ENCODE peak calls at places on chromosomes 7 and 10, in five cellular contexts. One of them, this sample, is unnamed.

GRCh38 chr10:131257027-131257426 is 54.5 kb downstream of the TCERG1L start:
- DNase-seq in body of pancreas: no peak
- DNase-seq in tibial nerve: no peak
- DNase-seq in breast epithelium: no peak
- DNase-seq in sigmoid colon: peak
- DNase-seq in this sample: no peak

GRCh38 chr7:76430211-76430610 is 5.5 kb downstream of the ZP3 start:
- DNase-seq in sigmoid colon: peak
- DNase-seq in tibial nerve: no peak
- DNase-seq in body of pancreas: no peak
- DNase-seq in breast epithelium: no peak
- DNase-seq in this sample: no peak

GRCh38 chr7:151756076-151756731 is 120.7 kb downstream of the PRKAG2 start:
- DNase-seq in body of pancreas: no peak
- DNase-seq in tibial nerve: no peak
- DNase-seq in breast epithelium: no peak
- DNase-seq in sigmoid colon: no peak
- DNase-seq in this sample: no peak

GRCh38 chr7:79454325-79454960 is 976 bp upstream of the MAGI2 start:
- DNase-seq in tibial nerve: peak
- DNase-seq in body of pancreas: peak
- DNase-seq in sigmoid colon: peak
- DNase-seq in breast epithelium: peak
- DNase-seq in this sample: no peak

GRCh38 chr7:147859486-147859885 is 731.1 kb upstream of the C7orf33 start:
- DNase-seq in tibial nerve: no peak
- DNase-seq in sigmoid colon: no peak
- DNase-seq in breast epithelium: no peak
- DNase-seq in body of pancreas: no peak
- DNase-seq in this sample: no peak

GRCh38 chr7:42161723-42162122 is 75.3 kb downstream of the GLI3 start:
- DNase-seq in breast epithelium: no peak
- DNase-seq in tibial nerve: no peak
- DNase-seq in sigmoid colon: no peak
- DNase-seq in body of pancreas: no peak
- DNase-seq in this sample: no peak

GRCh38 chr7:1817061-1817712 is 147.1 kb downstream of the ELFN1 start:
- DNase-seq in tibial nerve: no peak
- DNase-seq in sigmoid colon: peak
- DNase-seq in breast epithelium: peak
- DNase-seq in body of pancreas: no peak
- DNase-seq in this sample: peak

GRCh38 chr10:73759512-73760115 is 15.4 kb downstream of the SEC24C start:
- DNase-seq in tibial nerve: no peak
- DNase-seq in body of pancreas: no peak
- DNase-seq in breast epithelium: no peak
- DNase-seq in sigmoid colon: peak
- DNase-seq in this sample: peak

GRCh38 chr10:101595591-101596433 is 7.7 kb downstream of the DPCD start:
- DNase-seq in body of pancreas: no peak
- DNase-seq in breast epithelium: no peak
- DNase-seq in tibial nerve: no peak
- DNase-seq in sigmoid colon: no peak
- DNase-seq in this sample: no peak

GRCh38 chr7:100885440-100886141 is 3.9 kb downstream of the UFSP1 start:
- DNase-seq in tibial nerve: no peak
- DNase-seq in body of pancreas: no peak
- DNase-seq in sigmoid colon: no peak
- DNase-seq in breast epithelium: no peak
- DNase-seq in this sample: no peak

GRCh38 chr7:42180806-42181205 is 56.2 kb downstream of the GLI3 start:
- DNase-seq in breast epithelium: no peak
- DNase-seq in sigmoid colon: no peak
- DNase-seq in tibial nerve: no peak
- DNase-seq in body of pancreas: no peak
- DNase-seq in this sample: no peak

GRCh38 chr7:151110941-151111645 is 24.8 kb downstream of the AGAP3 start:
- DNase-seq in body of pancreas: peak
- DNase-seq in tibial nerve: peak
- DNase-seq in sigmoid colon: peak
- DNase-seq in breast epithelium: peak
- DNase-seq in this sample: peak

GRCh38 chr7:45246339-45246738 is 88.7 kb downstream of the RAMP3 start:
- DNase-seq in breast epithelium: no peak
- DNase-seq in sigmoid colon: no peak
- DNase-seq in tibial nerve: no peak
- DNase-seq in body of pancreas: no peak
- DNase-seq in this sample: no peak

GRCh38 chr10:37747081-37747480 is 110.3 kb downstream of the ZNF248 start:
- DNase-seq in sigmoid colon: no peak
- DNase-seq in tibial nerve: no peak
- DNase-seq in breast epithelium: no peak
- DNase-seq in body of pancreas: no peak
- DNase-seq in this sample: no peak

GRCh38 chr7:475951-476441 is 43.6 kb downstream of the PDGFA start:
- DNase-seq in tibial nerve: no peak
- DNase-seq in sigmoid colon: peak
- DNase-seq in body of pancreas: peak
- DNase-seq in breast epithelium: peak
- DNase-seq in this sample: no peak

GRCh38 chr7:123538189-123538714 is 3.9 kb upstream of the IQUB start:
- DNase-seq in breast epithelium: no peak
- DNase-seq in body of pancreas: no peak
- DNase-seq in tibial nerve: no peak
- DNase-seq in sigmoid colon: no peak
- DNase-seq in this sample: no peak

GRCh38 chr7:139893999-139894398 is 64.9 kb downstream of the TBXAS1 start:
- DNase-seq in tibial nerve: no peak
- DNase-seq in sigmoid colon: no peak
- DNase-seq in breast epithelium: no peak
- DNase-seq in body of pancreas: no peak
- DNase-seq in this sample: no peak

GRCh38 chr7:15854841-15855576 is 168.5 kb upstream of the MEOX2 start:
- DNase-seq in sigmoid colon: no peak
- DNase-seq in tibial nerve: no peak
- DNase-seq in breast epithelium: no peak
- DNase-seq in body of pancreas: no peak
- DNase-seq in this sample: no peak

GRCh38 chr10:77673515-77674140 is 36.0 kb upstream of the KCNMA1 start:
- DNase-seq in breast epithelium: no peak
- DNase-seq in tibial nerve: no peak
- DNase-seq in body of pancreas: no peak
- DNase-seq in sigmoid colon: no peak
- DNase-seq in this sample: no peak

GRCh38 chr7:140079121-140079536 is 16.4 kb upstream of the PARP12 start:
- DNase-seq in tibial nerve: peak
- DNase-seq in breast epithelium: no peak
- DNase-seq in body of pancreas: peak
- DNase-seq in sigmoid colon: no peak
- DNase-seq in this sample: no peak

GRCh38 chr7:131652194-131652593 is 95.8 kb upstream of the PODXL start:
- DNase-seq in tibial nerve: no peak
- DNase-seq in breast epithelium: no peak
- DNase-seq in body of pancreas: no peak
- DNase-seq in sigmoid colon: no peak
- DNase-seq in this sample: no peak

GRCh38 chr10:68167271-68167670 is 58.0 kb downstream of the MYPN start:
- DNase-seq in breast epithelium: no peak
- DNase-seq in body of pancreas: no peak
- DNase-seq in tibial nerve: no peak
- DNase-seq in sigmoid colon: no peak
- DNase-seq in this sample: no peak

GRCh38 chr7:3597243-3597642 is 296.2 kb downstream of the SDK1 start:
- DNase-seq in breast epithelium: no peak
- DNase-seq in sigmoid colon: no peak
- DNase-seq in body of pancreas: no peak
- DNase-seq in tibial nerve: no peak
- DNase-seq in this sample: no peak
- TF ChIP-seq CTCF in breast epithelium: no peak
- TF ChIP-seq CTCF in sigmoid colon: no peak
- TF ChIP-seq CTCF in body of pancreas: no peak
- TF ChIP-seq CTCF in tibial nerve: no peak
- TF ChIP-seq CTCF in this sample: no peak

GRCh38 chr7:159143780-159144755 is 599 bp downstream of the VIPR2 start:
- DNase-seq in breast epithelium: peak
- DNase-seq in body of pancreas: peak
- DNase-seq in sigmoid colon: no peak
- DNase-seq in tibial nerve: peak
- DNase-seq in this sample: no peak
- H3K4me3 ChIP-seq in breast epithelium: peak
- H3K4me3 ChIP-seq in body of pancreas: peak
- H3K4me3 ChIP-seq in sigmoid colon: peak
- H3K4me3 ChIP-seq in tibial nerve: peak
- H3K4me3 ChIP-seq in this sample: no peak

GRCh38 chr10:48634984-48635557 is 30.2 kb upstream of the ARHGAP22 start:
- DNase-seq in body of pancreas: no peak
- DNase-seq in breast epithelium: no peak
- DNase-seq in tibial nerve: no peak
- DNase-seq in sigmoid colon: no peak
- DNase-seq in this sample: peak

GRCh38 chr10:48633381-48634197 is 28.7 kb upstream of the ARHGAP22 start:
- DNase-seq in tibial nerve: no peak
- DNase-seq in breast epithelium: no peak
- DNase-seq in sigmoid colon: no peak
- DNase-seq in body of pancreas: no peak
- DNase-seq in this sample: no peak

GRCh38 chr10:48632166-48632565 is 27.3 kb upstream of the ARHGAP22 start:
- DNase-seq in breast epithelium: no peak
- DNase-seq in tibial nerve: no peak
- DNase-seq in sigmoid colon: no peak
- DNase-seq in body of pancreas: no peak
- DNase-seq in this sample: no peak

GRCh38 chr10:48636231-48636630 is 31.4 kb upstream of the ARHGAP22 start:
- DNase-seq in breast epithelium: no peak
- DNase-seq in sigmoid colon: no peak
- DNase-seq in body of pancreas: no peak
- DNase-seq in tibial nerve: no peak
- DNase-seq in this sample: peak

GRCh38 chr10:48634198-48634983 is 29.5 kb upstream of the ARHGAP22 start:
- DNase-seq in breast epithelium: no peak
- DNase-seq in sigmoid colon: peak
- DNase-seq in body of pancreas: no peak
- DNase-seq in tibial nerve: peak
- DNase-seq in this sample: peak
- TF ChIP-seq POLR2A in breast epithelium: no peak
- TF ChIP-seq POLR2A in sigmoid colon: no peak
- TF ChIP-seq POLR2A in body of pancreas: peak
- TF ChIP-seq POLR2A in tibial nerve: no peak
- TF ChIP-seq POLR2A in this sample: no peak

GRCh38 chr7:30791126-30791525 is 19.9 kb downstream of the MINDY4 start:
- DNase-seq in tibial nerve: no peak
- DNase-seq in sigmoid colon: no peak
- DNase-seq in breast epithelium: no peak
- DNase-seq in body of pancreas: no peak
- DNase-seq in this sample: no peak
- TF ChIP-seq CTCF in tibial nerve: no peak
- TF ChIP-seq CTCF in sigmoid colon: no peak
- TF ChIP-seq CTCF in breast epithelium: no peak
- TF ChIP-seq CTCF in body of pancreas: no peak
- TF ChIP-seq CTCF in this sample: no peak

GRCh38 chr7:128343554-128344430 is at the start of gene RBM28:
- DNase-seq in sigmoid colon: peak
- DNase-seq in breast epithelium: peak
- DNase-seq in tibial nerve: peak
- DNase-seq in body of pancreas: peak
- DNase-seq in this sample: peak

GRCh38 chr7:128344431-128344774 is 695 bp upstream of the RBM28 start:
- DNase-seq in tibial nerve: no peak
- DNase-seq in breast epithelium: no peak
- DNase-seq in sigmoid colon: no peak
- DNase-seq in body of pancreas: no peak
- DNase-seq in this sample: no peak

GRCh38 chr7:128347573-128348147 is 4.0 kb upstream of the RBM28 start:
- DNase-seq in sigmoid colon: no peak
- DNase-seq in body of pancreas: peak
- DNase-seq in breast epithelium: no peak
- DNase-seq in tibial nerve: peak
- DNase-seq in this sample: no peak

GRCh38 chr7:128341733-128342132 is 2.0 kb downstream of the RBM28 start:
- DNase-seq in breast epithelium: no peak
- DNase-seq in body of pancreas: no peak
- DNase-seq in sigmoid colon: no peak
- DNase-seq in tibial nerve: no peak
- DNase-seq in this sample: no peak
- H3K4me3 ChIP-seq in breast epithelium: no peak
- H3K4me3 ChIP-seq in body of pancreas: no peak
- H3K4me3 ChIP-seq in sigmoid colon: no peak
- H3K4me3 ChIP-seq in tibial nerve: no peak
- H3K4me3 ChIP-seq in this sample: no peak

DNA sequence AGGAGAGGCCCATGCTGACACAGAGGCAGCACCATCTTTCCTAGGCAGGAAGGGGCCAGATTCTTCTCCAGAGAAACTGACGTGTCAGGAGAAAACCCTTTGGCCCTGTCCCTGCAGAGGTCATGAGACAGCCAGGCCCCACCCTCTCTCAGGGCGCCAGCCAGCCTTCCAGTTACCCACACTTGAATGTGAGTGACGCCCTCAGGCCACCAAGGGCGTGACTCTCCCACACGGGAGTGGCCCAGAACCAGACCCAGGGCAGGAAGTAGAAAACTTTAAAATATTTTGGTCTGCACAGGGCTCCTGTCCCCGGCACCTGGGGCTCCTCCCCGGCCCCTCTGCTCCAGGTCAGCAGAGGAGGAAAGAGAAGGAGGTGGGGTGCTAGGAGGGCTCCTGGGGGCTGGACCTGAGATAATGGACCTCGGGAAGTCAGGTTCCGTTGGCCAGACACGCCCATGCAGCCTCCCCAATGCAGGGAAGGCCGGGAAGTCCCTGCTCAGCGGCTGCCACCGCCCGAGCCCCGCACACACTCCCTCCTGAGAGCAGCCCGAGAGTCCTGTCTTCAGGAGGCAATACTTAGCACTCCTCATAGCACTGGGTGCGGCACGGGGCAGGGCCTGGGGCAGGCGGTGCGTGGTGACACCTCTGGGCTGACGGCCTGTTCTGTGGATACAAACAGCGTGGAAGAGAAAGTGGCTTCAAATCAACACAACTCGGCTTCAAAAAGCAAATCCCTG is 67.0 kb upstream of the CFAP46 start:
- DNase-seq in body of pancreas: peak
- DNase-seq in breast epithelium: peak
- DNase-seq in tibial nerve: peak
- DNase-seq in sigmoid colon: peak
- DNase-seq in this sample: peak
- TF ChIP-seq POLR2A in body of pancreas: peak
- TF ChIP-seq POLR2A in breast epithelium: no peak
- TF ChIP-seq POLR2A in tibial nerve: no peak
- TF ChIP-seq POLR2A in sigmoid colon: peak
- TF ChIP-seq POLR2A in this sample: no peak

This sample was measured in lower leg skin.